ENCODE peak calls at places on chromosomes 11 and 22, in ten cellular contexts. One of them, this sample, is unnamed.

GRCh38 chr11:128692750-128693578 is 908 bp upstream of the FLI1 start:
- DNase-seq in body of pancreas: no peak
- DNase-seq in CD8-positive, alpha-beta T cell: peak; percentile 41
- DNase-seq in breast epithelium: no peak
- DNase-seq in fibroblast of lung: peak; percentile 37
- DNase-seq in heart right ventricle: peak; percentile 42
- DNase-seq in thyroid gland: peak; percentile 26
- DNase-seq in Peyer's patch: peak; percentile 67
- DNase-seq in heart left ventricle: peak; percentile 65
- DNase-seq in gastrocnemius medialis: no peak
- DNase-seq in this sample: peak; percentile 74

GRCh38 chr11:7612056-7612660 is 61.1 kb downstream of the CYB5R2 start:
- DNase-seq in breast epithelium: no peak
- DNase-seq in body of pancreas: no peak
- DNase-seq in thyroid gland: no peak
- DNase-seq in heart right ventricle: no peak
- DNase-seq in heart left ventricle: no peak
- DNase-seq in Peyer's patch: no peak
- DNase-seq in gastrocnemius medialis: no peak
- DNase-seq in CD8-positive, alpha-beta T cell: no peak
- DNase-seq in fibroblast of lung: no peak
- DNase-seq in this sample: no peak

GRCh38 chr11:82865841-82866240 is 34.4 kb downstream of the PRCP start:
- DNase-seq in thyroid gland: no peak
- DNase-seq in body of pancreas: no peak
- DNase-seq in breast epithelium: no peak
- DNase-seq in heart right ventricle: no peak
- DNase-seq in gastrocnemius medialis: no peak
- DNase-seq in heart left ventricle: no peak
- DNase-seq in fibroblast of lung: no peak
- DNase-seq in CD8-positive, alpha-beta T cell: no peak
- DNase-seq in Peyer's patch: no peak
- DNase-seq in this sample: no peak

GRCh38 chr11:25981998-25982397 is 349.9 kb upstream of the ANO3 start:
- DNase-seq in Peyer's patch: no peak
- DNase-seq in gastrocnemius medialis: no peak
- DNase-seq in breast epithelium: no peak
- DNase-seq in CD8-positive, alpha-beta T cell: no peak
- DNase-seq in heart right ventricle: peak; percentile 23
- DNase-seq in body of pancreas: no peak
- DNase-seq in thyroid gland: no peak
- DNase-seq in heart left ventricle: no peak
- DNase-seq in fibroblast of lung: peak; percentile 92
- DNase-seq in this sample: no peak

GRCh38 chr11:8323161-8323935 is 59.7 kb upstream of the LMO1 start:
- DNase-seq in CD8-positive, alpha-beta T cell: no peak
- DNase-seq in breast epithelium: peak; percentile 17
- DNase-seq in thyroid gland: no peak
- DNase-seq in fibroblast of lung: no peak
- DNase-seq in Peyer's patch: no peak
- DNase-seq in gastrocnemius medialis: no peak
- DNase-seq in body of pancreas: no peak
- DNase-seq in heart right ventricle: no peak
- DNase-seq in heart left ventricle: no peak
- DNase-seq in this sample: no peak

GRCh38 chr22:32249231-32249630 is 5.9 kb downstream of the SLC5A4 start:
- DNase-seq in thyroid gland: no peak
- DNase-seq in CD8-positive, alpha-beta T cell: no peak
- DNase-seq in Peyer's patch: no peak
- DNase-seq in breast epithelium: no peak
- DNase-seq in body of pancreas: no peak
- DNase-seq in heart left ventricle: no peak
- DNase-seq in gastrocnemius medialis: no peak
- DNase-seq in fibroblast of lung: no peak
- DNase-seq in heart right ventricle: no peak
- DNase-seq in this sample: no peak

GRCh38 chr11:37500425-37500824 is 902.4 kb upstream of the RAG2 start:
- DNase-seq in heart right ventricle: no peak
- DNase-seq in fibroblast of lung: no peak
- DNase-seq in Peyer's patch: no peak
- DNase-seq in CD8-positive, alpha-beta T cell: no peak
- DNase-seq in gastrocnemius medialis: no peak
- DNase-seq in heart left ventricle: no peak
- DNase-seq in thyroid gland: no peak
- DNase-seq in body of pancreas: no peak
- DNase-seq in breast epithelium: no peak
- DNase-seq in this sample: no peak

GRCh38 chr11:121894581-121894980 is 221.4 kb downstream of the BLID start:
- DNase-seq in Peyer's patch: no peak
- DNase-seq in heart left ventricle: no peak
- DNase-seq in fibroblast of lung: no peak
- DNase-seq in body of pancreas: no peak
- DNase-seq in breast epithelium: no peak
- DNase-seq in thyroid gland: no peak
- DNase-seq in heart right ventricle: no peak
- DNase-seq in CD8-positive, alpha-beta T cell: no peak
- DNase-seq in gastrocnemius medialis: no peak
- DNase-seq in this sample: no peak

GRCh38 chr11:47412152-47412746 is 3.9 kb downstream of the SLC39A13 start:
- DNase-seq in Peyer's patch: peak; percentile 67
- DNase-seq in heart right ventricle: no peak
- DNase-seq in breast epithelium: no peak
- DNase-seq in gastrocnemius medialis: no peak
- DNase-seq in heart left ventricle: peak; percentile 59
- DNase-seq in body of pancreas: peak; percentile 56
- DNase-seq in CD8-positive, alpha-beta T cell: peak; percentile 54
- DNase-seq in fibroblast of lung: peak; percentile 32
- DNase-seq in thyroid gland: no peak
- DNase-seq in this sample: no peak

GRCh38 chr11:12086271-12087074 is 23.9 kb upstream of the MICAL2 start:
- DNase-seq in breast epithelium: no peak
- DNase-seq in heart left ventricle: peak; percentile 76
- DNase-seq in body of pancreas: no peak
- DNase-seq in Peyer's patch: peak; percentile 76
- DNase-seq in gastrocnemius medialis: peak; percentile 52
- DNase-seq in CD8-positive, alpha-beta T cell: no peak
- DNase-seq in thyroid gland: peak; percentile 80
- DNase-seq in fibroblast of lung: peak; percentile 95
- DNase-seq in heart right ventricle: peak; percentile 76
- DNase-seq in this sample: peak; percentile 89

GRCh38 chr11:1994121-1994520 is 3.5 kb downstream of the H19 start:
- DNase-seq in breast epithelium: no peak
- DNase-seq in body of pancreas: no peak
- DNase-seq in thyroid gland: no peak
- DNase-seq in heart right ventricle: no peak
- DNase-seq in Peyer's patch: no peak
- DNase-seq in gastrocnemius medialis: no peak
- DNase-seq in heart left ventricle: peak; percentile 28
- DNase-seq in CD8-positive, alpha-beta T cell: no peak
- DNase-seq in fibroblast of lung: no peak
- DNase-seq in this sample: no peak

GRCh38 chr11:33463059-33463458 is 205.9 kb downstream of the HIPK3 start:
- DNase-seq in Peyer's patch: no peak
- DNase-seq in gastrocnemius medialis: no peak
- DNase-seq in body of pancreas: no peak
- DNase-seq in CD8-positive, alpha-beta T cell: no peak
- DNase-seq in breast epithelium: no peak
- DNase-seq in heart left ventricle: no peak
- DNase-seq in fibroblast of lung: peak; percentile 19
- DNase-seq in thyroid gland: no peak
- DNase-seq in heart right ventricle: no peak
- DNase-seq in this sample: no peak

GRCh38 chr22:22944268-22944985 is 56.8 kb downstream of the IGLL5 start:
- DNase-seq in breast epithelium: peak; percentile 39
- DNase-seq in heart left ventricle: no peak
- DNase-seq in Peyer's patch: no peak
- DNase-seq in thyroid gland: no peak
- DNase-seq in CD8-positive, alpha-beta T cell: no peak
- DNase-seq in heart right ventricle: no peak
- DNase-seq in fibroblast of lung: no peak
- DNase-seq in gastrocnemius medialis: no peak
- DNase-seq in body of pancreas: peak; percentile 5
- DNase-seq in this sample: no peak
- H3K4me1 ChIP-seq in breast epithelium: no peaks in the 10 kb centered on the region
- H3K4me1 ChIP-seq in heart left ventricle: no peaks in the 10 kb centered on the region
- H3K4me1 ChIP-seq in Peyer's patch: no peaks in the 10 kb centered on the region
- H3K4me1 ChIP-seq in thyroid gland: no peaks in the 10 kb centered on the region
- H3K4me1 ChIP-seq in CD8-positive, alpha-beta T cell: no peaks in the 10 kb centered on the region
- H3K4me1 ChIP-seq in heart right ventricle: no peaks in the 10 kb centered on the region
- H3K4me1 ChIP-seq in fibroblast of lung: no peaks in the 10 kb centered on the region
- H3K4me1 ChIP-seq in gastrocnemius medialis: no peaks in the 10 kb centered on the region
- H3K4me1 ChIP-seq in body of pancreas: no peaks in the 10 kb centered on the region
- H3K4me1 ChIP-seq in this sample: no peaks in the 10 kb centered on the region

GRCh38 chr11:13333456-13333957 is 55.9 kb downstream of the BMAL1 start:
- DNase-seq in breast epithelium: no peak
- DNase-seq in gastrocnemius medialis: no peak
- DNase-seq in body of pancreas: peak; percentile 27
- DNase-seq in fibroblast of lung: no peak
- DNase-seq in Peyer's patch: peak; percentile 68
- DNase-seq in thyroid gland: peak; percentile 43
- DNase-seq in heart right ventricle: no peak
- DNase-seq in CD8-positive, alpha-beta T cell: no peak
- DNase-seq in heart left ventricle: no peak
- DNase-seq in this sample: no peak
- H3K4me1 ChIP-seq in breast epithelium: peaks cover 20% of the 10 kb centered on the region
- H3K4me1 ChIP-seq in gastrocnemius medialis: peaks cover 97% of the 10 kb centered on the region
- H3K4me1 ChIP-seq in body of pancreas: peaks cover 48% of the 10 kb centered on the region
- H3K4me1 ChIP-seq in fibroblast of lung: peaks cover 17% of the 10 kb centered on the region
- H3K4me1 ChIP-seq in Peyer's patch: peaks cover 32% of the 10 kb centered on the region
- H3K4me1 ChIP-seq in thyroid gland: peaks cover 86% of the 10 kb centered on the region
- H3K4me1 ChIP-seq in heart right ventricle: peaks cover 78% of the 10 kb centered on the region
- H3K4me1 ChIP-seq in CD8-positive, alpha-beta T cell: peaks cover 41% of the 10 kb centered on the region
- H3K4me1 ChIP-seq in heart left ventricle: peaks cover 32% of the 10 kb centered on the region
- H3K4me1 ChIP-seq in this sample: no peaks in the 10 kb centered on the region

DNA sequence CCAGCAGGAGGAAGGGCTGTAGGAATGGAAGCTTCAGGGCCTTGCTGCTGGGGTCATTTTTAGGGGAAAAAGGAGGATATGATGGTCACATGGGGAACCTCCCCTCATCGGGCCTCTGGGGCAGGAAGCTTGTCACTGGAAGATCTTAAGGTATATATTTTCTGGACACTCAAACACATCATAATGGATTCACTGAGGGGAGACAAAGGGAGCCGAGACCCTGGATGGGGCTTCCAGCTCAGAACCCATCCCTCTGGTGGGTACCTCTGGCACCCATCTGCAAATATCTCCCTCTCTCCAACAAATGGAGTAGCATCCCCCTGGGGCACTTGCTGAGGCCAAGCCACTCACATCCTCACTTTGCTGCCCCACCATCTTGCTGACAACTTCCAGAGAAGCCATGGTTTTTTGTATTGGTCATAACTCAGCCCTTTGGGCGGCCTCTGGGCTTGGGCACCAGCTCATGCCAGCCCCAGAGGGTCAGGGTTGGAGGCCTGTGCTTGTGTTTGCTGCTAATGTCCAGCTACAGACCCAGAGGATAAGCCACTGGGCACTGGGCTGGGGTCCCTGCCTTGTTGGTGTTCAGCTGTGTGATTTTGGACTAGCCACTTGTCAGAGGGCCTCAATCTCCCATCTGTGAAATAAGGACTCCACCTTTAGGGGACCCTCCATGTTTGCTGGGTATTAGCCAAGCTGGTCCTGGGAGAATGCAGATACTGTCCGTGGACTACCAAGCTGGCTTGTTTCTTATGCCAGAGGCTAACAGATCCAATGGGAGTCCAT is 14.1 kb downstream of the IL10RA start:
- DNase-seq in Peyer's patch: no peak
- DNase-seq in heart left ventricle: no peak
- DNase-seq in CD8-positive, alpha-beta T cell: no peak
- DNase-seq in heart right ventricle: no peak
- DNase-seq in body of pancreas: no peak
- DNase-seq in gastrocnemius medialis: no peak
- DNase-seq in breast epithelium: no peak
- DNase-seq in fibroblast of lung: no peak
- DNase-seq in thyroid gland: no peak
- DNase-seq in this sample: no peak
- H3K4me1 ChIP-seq in Peyer's patch: peaks cover 21% of the 10 kb centered on the region
- H3K4me1 ChIP-seq in heart left ventricle: peaks cover 12% of the 10 kb centered on the region
- H3K4me1 ChIP-seq in CD8-positive, alpha-beta T cell: peaks cover 75% of the 10 kb centered on the region
- H3K4me1 ChIP-seq in heart right ventricle: peaks cover 14% of the 10 kb centered on the region
- H3K4me1 ChIP-seq in body of pancreas: no peaks in the 10 kb centered on the region
- H3K4me1 ChIP-seq in gastrocnemius medialis: no peaks in the 10 kb centered on the region
- H3K4me1 ChIP-seq in breast epithelium: no peaks in the 10 kb centered on the region
- H3K4me1 ChIP-seq in fibroblast of lung: no peaks in the 10 kb centered on the region
- H3K4me1 ChIP-seq in thyroid gland: no peaks in the 10 kb centered on the region
- H3K4me1 ChIP-seq in this sample: no peaks in the 10 kb centered on the region

GRCh38 chr11:73381589-73381988 is 5.4 kb downstream of the RELT start:
- DNase-seq in heart right ventricle: no peak
- DNase-seq in Peyer's patch: no peak
- DNase-seq in thyroid gland: no peak
- DNase-seq in body of pancreas: no peak
- DNase-seq in gastrocnemius medialis: peak; percentile 53
- DNase-seq in fibroblast of lung: no peak
- DNase-seq in heart left ventricle: no peak
- DNase-seq in breast epithelium: no peak
- DNase-seq in CD8-positive, alpha-beta T cell: no peak
- DNase-seq in this sample: no peak

GRCh38 chr11:73383249-73384126 is 7.3 kb downstream of the RELT start:
- DNase-seq in CD8-positive, alpha-beta T cell: no peak
- DNase-seq in fibroblast of lung: peak; percentile 31
- DNase-seq in thyroid gland: no peak
- DNase-seq in heart left ventricle: no peak
- DNase-seq in gastrocnemius medialis: no peak
- DNase-seq in breast epithelium: no peak
- DNase-seq in heart right ventricle: no peak
- DNase-seq in body of pancreas: no peak
- DNase-seq in Peyer's patch: no peak
- DNase-seq in this sample: no peak

GRCh38 chr11:73382183-73382582 is 6.0 kb downstream of the RELT start:
- DNase-seq in breast epithelium: no peak
- DNase-seq in thyroid gland: no peak
- DNase-seq in Peyer's patch: no peak
- DNase-seq in CD8-positive, alpha-beta T cell: no peak
- DNase-seq in gastrocnemius medialis: no peak
- DNase-seq in heart right ventricle: no peak
- DNase-seq in body of pancreas: no peak
- DNase-seq in fibroblast of lung: no peak
- DNase-seq in heart left ventricle: no peak
- DNase-seq in this sample: no peak

GRCh38 chr11:73384127-73384441 is 7.9 kb downstream of the RELT start:
- DNase-seq in heart left ventricle: no peak
- DNase-seq in heart right ventricle: no peak
- DNase-seq in CD8-positive, alpha-beta T cell: no peak
- DNase-seq in body of pancreas: no peak
- DNase-seq in gastrocnemius medialis: no peak
- DNase-seq in breast epithelium: no peak
- DNase-seq in Peyer's patch: no peak
- DNase-seq in thyroid gland: no peak
- DNase-seq in fibroblast of lung: no peak
- DNase-seq in this sample: no peak

DNA sequence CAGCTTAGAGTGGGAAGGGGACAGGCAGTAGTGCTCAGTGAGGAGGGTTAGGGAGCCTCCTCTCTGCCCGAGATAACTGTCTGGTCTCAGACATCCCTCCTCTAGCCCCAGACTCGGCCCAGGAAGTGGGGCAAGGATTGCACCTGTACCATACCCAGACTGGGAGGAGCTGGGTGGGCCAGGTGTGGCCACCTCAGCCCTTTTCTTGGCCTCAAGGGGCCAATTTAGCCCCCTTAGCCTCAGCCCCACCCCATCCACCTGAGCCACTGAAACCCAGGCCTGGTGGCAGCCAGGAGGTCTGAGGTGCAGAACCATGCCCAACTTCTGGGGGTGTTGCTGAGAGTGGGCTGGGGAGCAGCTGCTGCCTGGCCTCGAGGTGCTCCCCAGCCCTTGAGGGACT is 6.5 kb downstream of the RELT start:
- DNase-seq in body of pancreas: no peak
- DNase-seq in fibroblast of lung: no peak
- DNase-seq in CD8-positive, alpha-beta T cell: no peak
- DNase-seq in breast epithelium: no peak
- DNase-seq in Peyer's patch: no peak
- DNase-seq in heart right ventricle: no peak
- DNase-seq in heart left ventricle: no peak
- DNase-seq in thyroid gland: no peak
- DNase-seq in gastrocnemius medialis: no peak
- DNase-seq in this sample: no peak
- H3K4me1 ChIP-seq in body of pancreas: peaks cover 11% of the 10 kb centered on the region
- H3K4me1 ChIP-seq in fibroblast of lung: no peaks in the 10 kb centered on the region
- H3K4me1 ChIP-seq in CD8-positive, alpha-beta T cell: peaks cover 53% of the 10 kb centered on the region
- H3K4me1 ChIP-seq in breast epithelium: no peaks in the 10 kb centered on the region
- H3K4me1 ChIP-seq in Peyer's patch: peaks cover 29% of the 10 kb centered on the region
- H3K4me1 ChIP-seq in heart right ventricle: peaks cover 95% of the 10 kb centered on the region
- H3K4me1 ChIP-seq in heart left ventricle: peaks cover 60% of the 10 kb centered on the region
- H3K4me1 ChIP-seq in thyroid gland: peaks cover 30% of the 10 kb centered on the region
- H3K4me1 ChIP-seq in gastrocnemius medialis: peaks cover 99% of the 10 kb centered on the region
- H3K4me1 ChIP-seq in this sample: peaks cover 20% of the 10 kb centered on the region

This sample was measured in tibial artery.